ENCODE peak calls at places on chromosome 12, in six cellular contexts. O, P, M, R, I and D are unnamed samples.

GRCh38 chr12:128823216-128823915 is 392 bp downstream of the SLC15A4 start:
- DNase-seq in P (peak), I (peak), R (no peak), M (no peak), O (peak), D (no peak)

GRCh38 chr12:46206471-46206870 is 62.4 kb downstream of the SLC38A1 start:
- DNase-seq in R (no peak), M (no peak), O (no peak), P (no peak), I (no peak), D (no peak)

GRCh38 chr12:13144266-13144828 is 40.9 kb upstream of the GSG1 start:
- DNase-seq in M (no peak), I (no peak), R (no peak), P (no peak), O (no peak), D (no peak)

GRCh38 chr12:46268617-46269428 is at the start of gene SLC38A1:
- DNase-seq in I (peak), R (peak), O (peak), P (peak), M (peak), D (no peak)

GRCh38 chr12:24356189-24356708 is 406.8 kb upstream of the SOX5 start:
- DNase-seq in O (no peak), M (no peak), I (no peak), P (no peak), R (no peak), D (no peak)

GRCh38 chr12:85076688-85077430 is 40.7 kb downstream of the LRRIQ1 start:
- DNase-seq in R (no peak), O (peak), M (no peak), P (peak), I (no peak), D (peak)

GRCh38 chr12:104671407-104672095 is 214.8 kb downstream of the CHST11 start:
- DNase-seq in I (peak), M (peak), O (peak), R (peak), P (peak), D (peak)

GRCh38 chr12:7602287-7602686 is 63.4 kb downstream of the APOBEC1 start:
- DNase-seq in I (no peak), P (peak), O (peak), R (no peak), M (no peak), D (peak)

GRCh38 chr12:52197371-52198231 is 5.8 kb upstream of the KRT80 start:
- DNase-seq in M (no peak), P (no peak), R (peak), O (no peak), I (no peak), D (no peak)

GRCh38 chr12:44477331-44477980 is 398.7 kb downstream of the NELL2 start:
- DNase-seq in R (no peak), I (no peak), M (no peak), P (no peak), O (no peak), D (no peak)

GRCh38 chr12:95718772-95719171 is 71.8 kb downstream of the NTN4 start:
- DNase-seq in R (no peak), I (no peak), P (no peak), O (no peak), M (no peak), D (no peak)

GRCh38 chr12:121784460-121784859 is 9.0 kb downstream of the RHOF start:
- DNase-seq in P (peak), R (no peak), O (peak), I (no peak), M (no peak), D (peak)

GRCh38 chr12:46376579-46376978 is 4.0 kb upstream of the SLC38A2 start:
- DNase-seq in P (no peak), I (no peak), R (no peak), M (no peak), O (no peak), D (no peak)

GRCh38 chr12:13745100-13745678 is 236.2 kb downstream of the GRIN2B start:
- DNase-seq in P (no peak), O (no peak), M (no peak), I (peak), R (no peak), D (no peak)

GRCh38 chr12:6234214-6234613 is 34.0 kb downstream of the CD9 start:
- DNase-seq in R (no peak), I (no peak), P (peak), M (no peak), O (peak), D (no peak)

GRCh38 chr12:108788911-108789310 is 57.6 kb upstream of the CORO1C start:
- DNase-seq in O (no peak), M (no peak), I (no peak), R (no peak), P (no peak), D (no peak)

GRCh38 chr12:115518-115917 is 49.0 kb downstream of the IQSEC3 start:
- DNase-seq in R (no peak), P (no peak), I (no peak), O (no peak), M (no peak), D (no peak)

GRCh38 chr12:1575799-1576401 is 18.5 kb downstream of the FBXL14 start:
- DNase-seq in R (no peak), I (no peak), O (no peak), M (no peak), P (no peak), D (no peak)

GRCh38 chr12:111412007-111412829 is 6.5 kb downstream of the SH2B3 start:
- DNase-seq in R (no peak), M (no peak), O (peak), P (no peak), I (no peak), D (no peak)

GRCh38 chr12:72271741-72272661 is at the start of gene TRHDE:
- DNase-seq in O (peak), I (no peak), M (no peak), P (peak), R (peak), D (no peak)

GRCh38 chr12:132222096-132222807 is 78.0 kb downstream of the NOC4L start:
- DNase-seq in I (no peak), R (peak), O (peak), P (peak), M (peak), D (no peak)

GRCh38 chr12:56078931-56079728 is 835 bp upstream of the ERBB3 start:
- DNase-seq in R (peak), I (peak), M (peak), O (peak), P (peak), D (peak)

GRCh38 chr12:100484178-100484886 is 10.7 kb downstream of the NR1H4 start:
- DNase-seq in O (no peak), I (no peak), M (no peak), R (no peak), P (no peak), D (no peak)

GRCh38 chr12:131194166-131194565 is 240.5 kb downstream of the ADGRD1 start:
- DNase-seq in P (no peak), M (no peak), I (no peak), R (no peak), O (no peak), D (no peak)

GRCh38 chr12:52063081-52063985 is 6.4 kb upstream of the ATG101 start:
- DNase-seq in P (no peak), I (peak), R (no peak), O (no peak), M (no peak), D (no peak)

GRCh38 chr12:121673013-121673441 is 3.6 kb upstream of the MORN3 start:
- DNase-seq in O (no peak), P (no peak), M (peak), R (no peak), I (peak), D (no peak)

GRCh38 chr12:133058203-133059125 is 21.2 kb downstream of the ZNF84 start:
- DNase-seq in M (no peak), I (no peak), P (no peak), O (no peak), R (no peak), D (no peak)

GRCh38 chr12:3315201-3315661 is 175.8 kb upstream of the PRMT8 start:
- DNase-seq in P (peak), I (peak), M (no peak), R (no peak), O (peak), D (no peak)

GRCh38 chr12:104190151-104190550 is 25.4 kb upstream of the TXNRD1 start:
- DNase-seq in I (no peak), P (peak), O (no peak), M (no peak), R (no peak), D (no peak)

GRCh38 chr12:121205491-121205890 is 4.4 kb upstream of the P2RX4 start:
- DNase-seq in I (no peak), R (no peak), O (no peak), P (no peak), M (no peak), D (no peak)